ENCODE peak calls at places on chromosomes 1 and 21, in six cellular contexts. R is GM12878, S is K562, C is HepG2, V is H1, J is SK-N-SH. Q is an unnamed sample.
A peak's percentile ranks its signal among the peaks of the same experiment; 100 is the strongest.

GRCh38 chr1:14855278-14855677 is 256.8 kb downstream of the KAZN start:
- DNase-seq in J (no peak), C (no peak), V (no peak), R (no peak), S (no peak), Q (no peak)

GRCh38 chr1:208387908-208388756 is 143.9 kb upstream of the PLXNA2 start:
- DNase-seq in J (no peak), R (no peak), C (no peak), V (no peak), S (no peak), Q (no peak)

GRCh38 chr21:26800455-26801454 is 44.5 kb downstream of the ADAMTS1 start:
- DNase-seq in J (no peak), V (no peak), S (no peak), C (no peak), R (no peak), Q (no peak)

GRCh38 chr1:27824411-27824810 is 6.2 kb upstream of the PPP1R8 start:
- DNase-seq in R (no peak), C (no peak), J (no peak), V (no peak), S (no peak), Q (no peak)

GRCh38 chr1:111441573-111442192 is 7.4 kb downstream of the WDR77 start:
- DNase-seq in C (peak; percentile 46), S (peak; percentile 67), J (peak; percentile 33), R (no peak), V (peak; percentile 78), Q (no peak)

GRCh38 chr1:200372095-200372884 is 37.5 kb downstream of the ZNF281 start:
- DNase-seq in C (peak; percentile 96), R (no peak), J (no peak), V (peak; percentile 36), S (no peak), Q (no peak)

GRCh38 chr1:180720753-180721152 is 88.9 kb downstream of the XPR1 start:
- DNase-seq in J (no peak), R (no peak), V (no peak), S (peak; percentile 6), C (no peak), Q (no peak)

GRCh38 chr1:109792056-109792831 is 28.5 kb upstream of the EPS8L3 start:
- DNase-seq in R (no peak), C (peak; percentile 75), J (peak; percentile 77), V (peak; percentile 62), S (peak; percentile 84), Q (no peak)

GRCh38 chr1:1308756-1309524 is 543 bp downstream of the PUSL1 start:
- DNase-seq in C (no peak), R (no peak), J (peak; percentile 71), S (peak; percentile 67), V (peak; percentile 78), Q (no peak)

GRCh38 chr1:220189750-220190347 is 82.4 kb downstream of the RAB3GAP2 start:
- DNase-seq in C (peak; percentile 16), S (peak; percentile 33), J (peak; percentile 32), V (no peak), R (no peak), Q (no peak)

GRCh38 chr1:60563777-60564176 is 490.2 kb upstream of the C1orf87 start:
- DNase-seq in S (no peak), C (no peak), J (no peak), V (no peak), R (no peak), Q (no peak)

GRCh38 chr1:111139234-111139955 is 498 bp downstream of the DRAM2 start:
- DNase-seq in C (peak; percentile 44), V (no peak), J (peak; percentile 66), R (peak; percentile 60), S (peak; percentile 77), Q (peak; percentile 40)

GRCh38 chr1:90114521-90115141 is 119.7 kb downstream of the ZNF326 start:
- DNase-seq in C (peak; percentile 50), R (peak; percentile 8), J (peak; percentile 22), V (no peak), S (peak; percentile 60), Q (no peak)

GRCh38 chr1:115665746-115666145 is 24.0 kb downstream of the VANGL1 start:
- DNase-seq in S (no peak), R (no peak), V (no peak), J (no peak), C (no peak), Q (no peak)

GRCh38 chr1:115237023-115237422 is 101.0 kb downstream of the NGF start:
- DNase-seq in V (no peak), J (no peak), R (no peak), C (no peak), S (no peak), Q (no peak)

GRCh38 chr1:226029093-226029496 is 30.0 kb upstream of the SDE2 start:
- DNase-seq in V (no peak), J (no peak), C (peak; percentile 63), S (peak; percentile 56), R (peak; percentile 59), Q (peak; percentile 69)

GRCh38 chr1:81208441-81208840 is 592.3 kb upstream of the ADGRL2 start:
- DNase-seq in V (no peak), J (no peak), S (no peak), R (no peak), C (no peak), Q (peak; percentile 95)

GRCh38 chr1:2381741-2382620 is 9.4 kb downstream of the MORN1 start:
- DNase-seq in S (peak; percentile 84), V (peak; percentile 88), J (peak; percentile 98), R (no peak), C (peak; percentile 45), Q (peak; percentile 70)

GRCh38 chr21:41764558-41765392 is 2.1 kb downstream of the RIPK4 start:
- DNase-seq in V (no peak), R (no peak), J (no peak), S (no peak), C (peak; percentile 82), Q (no peak)

DNA sequence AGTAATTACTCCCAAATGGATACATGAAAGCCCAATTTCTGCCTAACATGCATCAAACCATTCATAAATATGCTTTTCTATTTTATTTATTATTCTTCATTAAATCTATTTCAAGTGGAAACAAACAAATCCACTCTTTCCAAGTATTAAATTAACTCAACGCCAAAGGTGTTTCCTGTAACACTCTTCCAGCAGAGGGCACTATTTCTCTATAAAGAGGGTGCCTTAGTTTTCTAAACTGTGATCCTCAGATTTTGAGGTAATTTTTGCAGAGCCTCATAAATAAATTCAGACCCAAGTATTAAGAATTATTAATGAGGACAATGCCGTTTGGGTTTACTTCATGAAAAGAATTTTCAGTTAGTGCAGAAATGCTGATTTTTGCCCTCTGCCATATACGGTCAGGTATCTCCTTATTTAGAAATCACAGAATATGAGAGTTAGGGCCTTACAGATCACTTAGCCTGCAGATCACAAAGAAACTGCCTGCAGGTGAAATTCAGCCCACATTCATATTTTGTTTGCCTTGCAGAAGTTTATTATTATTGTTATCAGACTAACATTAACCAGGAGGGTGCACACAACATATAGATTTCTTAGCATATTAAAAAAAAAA is 40.1 kb upstream of the MYSM1 start:
- DNase-seq in V (no peak), R (no peak), J (peak; percentile 60), C (peak; percentile 52), S (peak; percentile 69), Q (no peak)
- TF ChIP-seq GABPA in V (no peak), R (no peak), J (no peak), C (no peak), S (no peak), Q (no peak)

GRCh38 chr21:44950016-44950326 is 10.1 kb downstream of the SLX9 start:
- DNase-seq in V (no peak), S (no peak), R (no peak), J (no peak), C (no peak), Q (no peak)
- TF ChIP-seq CTCF in V (no peak), S (no peak), R (no peak), J (no peak), C (no peak), Q (no peak)

GRCh38 chr1:10280442-10281350 is 70.3 kb downstream of the KIF1B start:
- DNase-seq in V (no peak), R (no peak), S (no peak), J (no peak), C (no peak), Q (no peak)
- TF ChIP-seq GABPA in V (no peak), R (no peak), S (no peak), J (no peak), C (no peak), Q (no peak)

DNA sequence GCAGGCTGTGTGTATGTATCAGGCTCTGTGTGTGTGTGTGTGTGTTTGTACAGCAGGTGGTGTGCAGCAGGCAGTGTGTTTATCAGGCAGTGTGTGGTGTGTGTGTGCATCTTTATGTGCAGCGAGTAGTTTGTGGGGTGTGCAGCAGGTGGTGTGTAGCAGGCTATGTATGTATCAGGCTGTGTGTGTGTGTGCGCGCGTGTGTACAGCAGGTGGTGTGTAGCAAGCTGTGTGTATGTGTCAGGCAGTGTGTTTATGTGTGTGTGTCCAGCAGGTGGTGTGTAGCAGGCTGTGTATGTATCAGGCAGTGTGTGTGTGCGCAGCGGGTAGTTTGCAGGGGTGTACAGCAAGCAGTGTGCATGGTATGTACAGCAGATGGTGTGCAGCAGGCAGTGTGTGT is 29.0 kb downstream of the PTPRF start:
- DNase-seq in V (no peak), J (no peak), R (no peak), S (no peak), C (no peak), Q (no peak)
- TF ChIP-seq CTCF in V (no peak), J (no peak), R (no peak), S (no peak), C (no peak), Q (no peak)

GRCh38 chr1:183235503-183235902 is 49.4 kb downstream of the LAMC2 start:
- DNase-seq in R (no peak), V (no peak), C (no peak), S (no peak), J (no peak), Q (no peak)
- TF ChIP-seq GABPA in R (no peak), V (no peak), C (no peak), S (peak; percentile 71), J (no peak), Q (no peak)

DNA sequence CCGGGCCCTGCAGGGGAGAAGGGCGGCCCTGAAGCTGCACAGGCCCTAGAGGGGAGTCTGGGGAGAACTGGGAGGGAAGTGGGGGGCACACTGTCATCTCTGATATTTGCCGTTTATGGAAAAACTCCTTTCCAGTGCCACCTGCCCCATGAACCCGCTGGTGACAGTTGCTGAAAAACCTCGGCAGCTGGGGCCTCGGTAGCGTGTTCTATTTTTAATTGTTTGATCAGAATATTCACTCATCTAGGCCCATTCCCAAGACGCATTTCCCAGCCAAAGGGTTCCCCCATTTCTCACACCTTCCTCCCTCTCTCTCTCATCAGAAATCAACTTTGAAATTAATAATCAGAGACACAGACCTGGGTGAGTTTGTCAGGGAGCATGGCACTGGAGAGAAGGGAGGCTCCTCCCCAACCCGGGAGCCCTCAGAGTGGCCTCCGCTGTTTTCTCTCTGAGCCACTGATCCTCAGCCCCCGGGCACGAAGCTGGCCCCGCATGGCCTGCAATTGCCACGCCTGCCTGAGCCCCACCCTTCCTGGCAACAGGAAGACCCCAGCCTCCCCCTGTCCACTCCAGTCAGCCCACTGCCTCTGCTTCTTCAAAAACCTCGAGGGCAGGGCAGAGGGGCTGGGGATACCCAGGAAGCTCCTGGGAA is 111.1 kb downstream of the CASZ1 start:
- DNase-seq in R (no peak), C (no peak), J (no peak), S (no peak), V (no peak), Q (no peak)
- TF ChIP-seq CTCF in R (no peak), C (no peak), J (no peak), S (no peak), V (no peak), Q (no peak)

GRCh38 chr1:231161711-231162299 is at the start of gene TRIM67:
- DNase-seq in R (no peak), S (peak; percentile 38), C (peak; percentile 7), V (peak; percentile 54), J (peak; percentile 88), Q (no peak)
- TF ChIP-seq GABPA in R (no peak), S (peak; percentile 24), C (no peak), V (no peak), J (no peak), Q (no peak)

Q was measured in HL-60.